ENCODE peak calls at places on chromosomes 5 and 9, in nine cellular contexts. One of them, this sample, is unnamed.

GRCh38 chr5:76403963-76404693 is 1.0 kb downstream of the IQGAP2 start:
- DNase-seq in glutamatergic neuron: peak; percentile 20
- DNase-seq in upper lobe of right lung: no peak
- DNase-seq in prostate gland: peak; percentile 34
- DNase-seq in neural crest cell: no peak
- DNase-seq in fibroblast of lung: no peak
- DNase-seq in A549: peak; percentile 25
- DNase-seq in tibial artery: peak; percentile 30
- DNase-seq in cardiac muscle cell: no peak
- DNase-seq in this sample: no peak

GRCh38 chr9:91177081-91177480 is 184.6 kb downstream of the AUH start:
- DNase-seq in cardiac muscle cell: no peak
- DNase-seq in tibial artery: no peak
- DNase-seq in fibroblast of lung: no peak
- DNase-seq in prostate gland: no peak
- DNase-seq in neural crest cell: no peak
- DNase-seq in A549: no peak
- DNase-seq in upper lobe of right lung: no peak
- DNase-seq in glutamatergic neuron: no peak
- DNase-seq in this sample: peak; percentile 21

GRCh38 chr5:131379071-131379538 is 115.3 kb downstream of the CDC42SE2 start:
- DNase-seq in upper lobe of right lung: no peak
- DNase-seq in neural crest cell: no peak
- DNase-seq in tibial artery: no peak
- DNase-seq in prostate gland: no peak
- DNase-seq in A549: peak; percentile 23
- DNase-seq in cardiac muscle cell: peak; percentile 37
- DNase-seq in glutamatergic neuron: no peak
- DNase-seq in fibroblast of lung: peak; percentile 25
- DNase-seq in this sample: no peak

GRCh38 chr5:6019612-6020011 is 358.7 kb downstream of the MED10 start:
- DNase-seq in A549: no peak
- DNase-seq in upper lobe of right lung: no peak
- DNase-seq in neural crest cell: no peak
- DNase-seq in prostate gland: no peak
- DNase-seq in fibroblast of lung: no peak
- DNase-seq in cardiac muscle cell: no peak
- DNase-seq in glutamatergic neuron: no peak
- DNase-seq in tibial artery: no peak
- DNase-seq in this sample: no peak

GRCh38 chr5:111017731-111018130 is 53.8 kb upstream of the TSLP start:
- DNase-seq in fibroblast of lung: peak; percentile 16
- DNase-seq in tibial artery: no peak
- DNase-seq in cardiac muscle cell: no peak
- DNase-seq in upper lobe of right lung: no peak
- DNase-seq in glutamatergic neuron: no peak
- DNase-seq in prostate gland: no peak
- DNase-seq in neural crest cell: no peak
- DNase-seq in A549: no peak
- DNase-seq in this sample: no peak

GRCh38 chr5:72307573-72307967 is 12.5 kb downstream of the MRPS27 start:
- DNase-seq in tibial artery: no peak
- DNase-seq in fibroblast of lung: peak; percentile 17
- DNase-seq in upper lobe of right lung: no peak
- DNase-seq in prostate gland: no peak
- DNase-seq in cardiac muscle cell: no peak
- DNase-seq in glutamatergic neuron: no peak
- DNase-seq in neural crest cell: no peak
- DNase-seq in A549: no peak
- DNase-seq in this sample: no peak

GRCh38 chr9:38621434-38622082 is 1.2 kb upstream of the ANKRD18A start:
- DNase-seq in fibroblast of lung: peak; percentile 14
- DNase-seq in upper lobe of right lung: peak; percentile 71
- DNase-seq in glutamatergic neuron: peak; percentile 67
- DNase-seq in prostate gland: peak; percentile 19
- DNase-seq in tibial artery: no peak
- DNase-seq in A549: peak; percentile 53
- DNase-seq in cardiac muscle cell: peak; percentile 5
- DNase-seq in neural crest cell: peak; percentile 8
- DNase-seq in this sample: no peak

GRCh38 chr9:132187006-132187760 is 25.3 kb downstream of the NTNG2 start:
- DNase-seq in fibroblast of lung: no peak
- DNase-seq in upper lobe of right lung: no peak
- DNase-seq in A549: no peak
- DNase-seq in tibial artery: no peak
- DNase-seq in glutamatergic neuron: peak; percentile 61
- DNase-seq in prostate gland: no peak
- DNase-seq in neural crest cell: no peak
- DNase-seq in cardiac muscle cell: no peak
- DNase-seq in this sample: no peak

DNA sequence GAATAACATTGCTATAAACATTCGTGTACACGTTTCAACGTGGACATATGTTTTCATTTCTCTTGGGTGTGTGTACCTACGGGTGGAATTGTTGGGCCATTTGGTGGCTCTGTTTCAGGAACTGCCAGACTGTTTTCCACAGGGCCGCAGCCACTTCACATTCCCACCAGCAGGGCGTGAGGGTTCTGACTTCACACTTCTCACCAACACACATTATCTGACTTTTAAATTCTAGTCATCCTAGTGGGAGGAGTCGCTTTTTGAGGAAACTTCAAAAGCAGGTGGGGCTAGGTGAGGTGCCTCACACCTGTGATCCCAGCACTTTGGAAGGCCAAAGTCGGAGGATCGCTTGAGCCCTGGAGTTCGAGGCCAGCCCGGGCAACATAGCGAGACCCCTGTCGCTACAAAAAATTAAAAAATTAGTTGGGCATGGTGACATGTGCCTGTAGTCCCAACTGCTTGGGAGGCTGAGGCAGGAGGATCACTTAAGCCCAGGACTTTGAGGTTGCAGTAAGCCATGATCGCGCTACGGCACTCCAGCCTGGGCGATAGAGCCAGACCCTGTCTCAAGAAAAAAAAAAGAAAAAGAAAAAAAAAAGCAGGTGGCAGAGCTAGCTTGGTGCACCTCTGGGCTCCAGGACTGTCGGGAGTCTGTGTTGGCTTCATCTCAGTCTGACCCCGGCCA is 28.5 kb downstream of the TSPAN17 start:
- DNase-seq in cardiac muscle cell: peak; percentile 48
- DNase-seq in glutamatergic neuron: peak; percentile 70
- DNase-seq in upper lobe of right lung: no peak
- DNase-seq in neural crest cell: peak; percentile 39
- DNase-seq in A549: peak; percentile 56
- DNase-seq in fibroblast of lung: peak; percentile 15
- DNase-seq in prostate gland: no peak
- DNase-seq in tibial artery: no peak
- DNase-seq in this sample: no peak
- TF ChIP-seq CTCF in cardiac muscle cell: peak; percentile 61
- TF ChIP-seq CTCF in glutamatergic neuron: peak; percentile 68
- TF ChIP-seq CTCF in upper lobe of right lung: peak; percentile 12
- TF ChIP-seq CTCF in neural crest cell: peak; percentile 71
- TF ChIP-seq CTCF in A549: no peak
- TF ChIP-seq CTCF in fibroblast of lung: peak; percentile 47
- TF ChIP-seq CTCF in prostate gland: no peak
- TF ChIP-seq CTCF in tibial artery: no peak
- TF ChIP-seq CTCF in this sample: peak; percentile 47

DNA sequence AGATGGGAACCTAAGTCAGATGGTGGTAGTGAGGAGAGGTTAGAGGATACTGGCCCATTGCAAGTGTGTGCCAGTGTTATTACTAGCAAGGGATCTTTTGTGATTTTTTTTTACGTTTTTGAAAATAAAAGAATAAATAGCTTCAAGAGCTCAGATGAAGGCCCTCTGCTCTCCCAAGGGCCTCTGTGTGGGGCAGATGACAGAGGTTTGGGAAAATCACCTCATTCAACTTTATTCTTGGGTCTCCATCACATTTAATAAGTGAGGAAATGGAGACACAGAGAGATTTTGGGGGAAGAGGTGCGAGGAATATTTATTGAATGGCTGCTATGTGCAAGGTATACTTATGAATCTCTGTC is 10.1 kb upstream of the TRAF1 start:
- DNase-seq in prostate gland: no peak
- DNase-seq in tibial artery: no peak
- DNase-seq in upper lobe of right lung: no peak
- DNase-seq in glutamatergic neuron: no peak
- DNase-seq in A549: no peak
- DNase-seq in cardiac muscle cell: no peak
- DNase-seq in neural crest cell: no peak
- DNase-seq in fibroblast of lung: no peak
- DNase-seq in this sample: no peak
- TF ChIP-seq CTCF in prostate gland: no peak
- TF ChIP-seq CTCF in tibial artery: no peak
- TF ChIP-seq CTCF in upper lobe of right lung: no peak
- TF ChIP-seq CTCF in glutamatergic neuron: no peak
- TF ChIP-seq CTCF in A549: no peak
- TF ChIP-seq CTCF in cardiac muscle cell: no peak
- TF ChIP-seq CTCF in neural crest cell: no peak
- TF ChIP-seq CTCF in fibroblast of lung: no peak
- TF ChIP-seq CTCF in this sample: peak; percentile 1

DNA sequence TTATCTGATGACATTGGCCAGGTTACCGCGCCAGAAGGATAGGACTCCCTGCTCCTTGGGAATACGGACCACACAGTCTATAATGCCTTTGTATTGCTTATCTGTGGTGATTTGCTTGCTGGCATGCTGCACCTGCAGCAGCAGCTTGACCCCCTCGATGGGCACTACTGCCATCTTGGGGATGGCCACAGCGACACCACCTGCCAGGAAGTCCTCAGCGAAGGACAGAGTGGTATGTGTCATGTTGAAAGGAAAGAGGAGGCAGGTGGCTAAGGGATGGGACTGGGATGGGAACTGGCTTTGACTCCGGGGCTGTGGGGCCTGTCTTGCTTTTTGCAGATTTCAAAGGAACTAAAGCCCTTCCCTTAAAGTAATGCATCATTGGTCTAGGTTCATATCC is 50.3 kb upstream of the ACO1 start:
- DNase-seq in glutamatergic neuron: no peak
- DNase-seq in tibial artery: no peak
- DNase-seq in neural crest cell: no peak
- DNase-seq in cardiac muscle cell: no peak
- DNase-seq in prostate gland: no peak
- DNase-seq in A549: no peak
- DNase-seq in fibroblast of lung: no peak
- DNase-seq in upper lobe of right lung: no peak
- DNase-seq in this sample: no peak
- TF ChIP-seq CTCF in glutamatergic neuron: no peak
- TF ChIP-seq CTCF in tibial artery: no peak
- TF ChIP-seq CTCF in neural crest cell: no peak
- TF ChIP-seq CTCF in cardiac muscle cell: no peak
- TF ChIP-seq CTCF in prostate gland: no peak
- TF ChIP-seq CTCF in A549: no peak
- TF ChIP-seq CTCF in fibroblast of lung: no peak
- TF ChIP-seq CTCF in upper lobe of right lung: no peak
- TF ChIP-seq CTCF in this sample: no peak

DNA sequence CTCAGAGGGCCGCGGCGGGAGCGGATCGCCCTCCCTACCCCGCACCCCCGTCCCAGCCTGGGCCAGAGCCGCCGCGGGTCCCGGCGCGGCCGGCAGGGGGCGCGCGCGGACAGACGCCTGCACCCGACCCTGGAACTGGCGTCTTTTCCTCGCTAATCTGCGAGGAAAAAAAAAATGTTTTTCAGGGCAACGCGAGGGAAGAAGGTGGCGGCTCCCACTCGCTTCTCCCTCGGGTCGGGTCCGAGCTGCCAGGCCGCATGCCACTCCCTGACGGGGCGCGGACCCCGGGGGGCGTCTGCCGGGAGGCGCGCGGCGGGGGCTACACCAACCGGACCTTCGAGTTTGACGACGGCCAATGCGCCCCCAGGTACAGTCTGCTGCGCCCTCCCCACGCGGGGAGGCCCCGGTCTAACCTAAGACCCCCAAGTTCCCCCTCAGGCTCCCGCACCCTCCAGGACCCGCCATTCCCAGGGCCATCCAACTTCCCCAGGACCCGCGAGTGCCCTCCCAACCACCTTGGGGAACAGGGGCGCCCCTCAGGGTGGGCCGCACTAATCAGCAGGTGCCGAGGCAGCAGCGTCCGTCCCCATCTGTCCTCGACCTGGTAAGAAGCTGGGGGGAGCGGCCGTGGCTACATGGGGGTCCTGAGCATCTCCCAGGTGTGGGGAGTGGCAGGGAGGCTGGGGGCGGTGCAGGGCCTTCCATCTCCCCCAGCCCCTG is at the start of gene KCNT1:
- DNase-seq in upper lobe of right lung: peak; percentile 73
- DNase-seq in A549: peak; percentile 34
- DNase-seq in neural crest cell: peak; percentile 85
- DNase-seq in glutamatergic neuron: peak; percentile 82
- DNase-seq in cardiac muscle cell: peak; percentile 55
- DNase-seq in tibial artery: no peak
- DNase-seq in fibroblast of lung: peak; percentile 8
- DNase-seq in prostate gland: peak; percentile 10
- DNase-seq in this sample: peak; percentile 89
- TF ChIP-seq CTCF in upper lobe of right lung: peak; percentile 92
- TF ChIP-seq CTCF in A549: peak; percentile 87
- TF ChIP-seq CTCF in neural crest cell: peak; percentile 97
- TF ChIP-seq CTCF in glutamatergic neuron: peak; percentile 100
- TF ChIP-seq CTCF in cardiac muscle cell: peak; percentile 88
- TF ChIP-seq CTCF in tibial artery: peak; percentile 75
- TF ChIP-seq CTCF in fibroblast of lung: peak; percentile 73
- TF ChIP-seq CTCF in prostate gland: peak; percentile 82
- TF ChIP-seq CTCF in this sample: peak; percentile 94

This sample was measured in osteocyte.